ENCODE peak calls at places on chromosomes 3 and 15, in five cellular contexts. One of them, this sample, is unnamed.

GRCh38 chr15:62494144-62494543 is 329.1 kb upstream of the C2CD4B start:
- DNase-seq in left lung: no peak
- DNase-seq in ovary: no peak
- DNase-seq in AG04450: no peak
- DNase-seq in AG09309: no peak
- DNase-seq in this sample: no peak

GRCh38 chr15:57460208-57460816 is 84.0 kb downstream of the CGNL1 start:
- DNase-seq in AG04450: no peak
- DNase-seq in AG09309: no peak
- DNase-seq in ovary: no peak
- DNase-seq in left lung: no peak
- DNase-seq in this sample: no peak

GRCh38 chr3:26613999-26614398 is 8.6 kb upstream of the LRRC3B start:
- DNase-seq in left lung: no peak
- DNase-seq in AG09309: no peak
- DNase-seq in ovary: no peak
- DNase-seq in AG04450: no peak
- DNase-seq in this sample: no peak

GRCh38 chr15:57873564-57874209 is 167.2 kb downstream of the POLR2M start:
- DNase-seq in left lung: no peak
- DNase-seq in AG04450: no peak
- DNase-seq in ovary: no peak
- DNase-seq in AG09309: no peak
- DNase-seq in this sample: peak

GRCh38 chr3:58237940-58238681 is 519 bp downstream of the ABHD6 start:
- DNase-seq in AG09309: no peak
- DNase-seq in left lung: peak
- DNase-seq in AG04450: no peak
- DNase-seq in ovary: peak
- DNase-seq in this sample: no peak

GRCh38 chr3:55313701-55314100 is 173.4 kb downstream of the WNT5A start:
- DNase-seq in AG04450: no peak
- DNase-seq in ovary: no peak
- DNase-seq in left lung: no peak
- DNase-seq in AG09309: no peak
- DNase-seq in this sample: no peak

GRCh38 chr3:134427400-134428111 is 53.3 kb upstream of the AMOTL2 start:
- DNase-seq in AG04450: peak
- DNase-seq in ovary: no peak
- DNase-seq in AG09309: peak
- DNase-seq in left lung: no peak
- DNase-seq in this sample: peak

GRCh38 chr15:31212286-31212685 is 110.8 kb upstream of the TRPM1 start:
- DNase-seq in ovary: no peak
- DNase-seq in AG09309: no peak
- DNase-seq in left lung: no peak
- DNase-seq in AG04450: no peak
- DNase-seq in this sample: no peak

GRCh38 chr3:194690501-194691372 is 5.1 kb downstream of the FAM43A start:
- DNase-seq in left lung: no peak
- DNase-seq in AG09309: no peak
- DNase-seq in ovary: no peak
- DNase-seq in AG04450: no peak
- DNase-seq in this sample: no peak

GRCh38 chr3:52072471-52072870 is 16.1 kb upstream of the DUSP7 start:
- DNase-seq in AG09309: no peak
- DNase-seq in left lung: no peak
- DNase-seq in AG04450: no peak
- DNase-seq in ovary: no peak
- DNase-seq in this sample: no peak

GRCh38 chr15:95017950-95018349 is 786.6 kb downstream of the MCTP2 start:
- DNase-seq in AG09309: no peak
- DNase-seq in left lung: no peak
- DNase-seq in AG04450: no peak
- DNase-seq in ovary: peak
- DNase-seq in this sample: peak

GRCh38 chr15:31803388-31803884 is 226.9 kb upstream of the CHRNA7 start:
- DNase-seq in AG09309: no peak
- DNase-seq in AG04450: no peak
- DNase-seq in left lung: no peak
- DNase-seq in ovary: no peak
- DNase-seq in this sample: no peak

GRCh38 chr3:44893097-44893496 is 18.7 kb downstream of the TGM4 start:
- DNase-seq in left lung: no peak
- DNase-seq in ovary: no peak
- DNase-seq in AG09309: peak
- DNase-seq in AG04450: peak
- DNase-seq in this sample: no peak

GRCh38 chr3:196272826-196273225 is 14.7 kb downstream of the PCYT1A start:
- DNase-seq in left lung: no peak
- DNase-seq in AG04450: no peak
- DNase-seq in ovary: no peak
- DNase-seq in AG09309: no peak
- DNase-seq in this sample: no peak

GRCh38 chr3:50656417-50657195 is 18.1 kb upstream of the DOCK3 start:
- DNase-seq in left lung: no peak
- DNase-seq in AG09309: no peak
- DNase-seq in ovary: no peak
- DNase-seq in AG04450: no peak
- DNase-seq in this sample: no peak

GRCh38 chr15:43483306-43484128 is 9.4 kb downstream of the TP53BP1 start:
- DNase-seq in AG04450: no peak
- DNase-seq in left lung: no peak
- DNase-seq in AG09309: no peak
- DNase-seq in ovary: no peak
- DNase-seq in this sample: no peak

GRCh38 chr3:34312684-34313083 is 514.3 kb downstream of the PDCD6IP start:
- DNase-seq in AG09309: no peak
- DNase-seq in AG04450: no peak
- DNase-seq in ovary: no peak
- DNase-seq in left lung: no peak
- DNase-seq in this sample: no peak

GRCh38 chr3:189841474-189842205 is 210.5 kb downstream of the TP63 start:
- DNase-seq in ovary: no peak
- DNase-seq in AG04450: no peak
- DNase-seq in left lung: no peak
- DNase-seq in AG09309: peak
- DNase-seq in this sample: no peak

GRCh38 chr15:64740361-64741170 is 34.8 kb downstream of the RBPMS2 start:
- DNase-seq in ovary: peak
- DNase-seq in AG04450: no peak
- DNase-seq in AG09309: no peak
- DNase-seq in left lung: peak
- DNase-seq in this sample: peak

GRCh38 chr3:183120538-183121215 is 21.4 kb upstream of the MCCC1 start:
- DNase-seq in AG04450: no peak
- DNase-seq in ovary: no peak
- DNase-seq in left lung: no peak
- DNase-seq in AG09309: no peak
- DNase-seq in this sample: no peak

GRCh38 chr3:194936659-194937058 is 251.0 kb downstream of the FAM43A start:
- DNase-seq in AG09309: no peak
- DNase-seq in left lung: no peak
- DNase-seq in ovary: no peak
- DNase-seq in AG04450: no peak
- DNase-seq in this sample: no peak

GRCh38 chr3:72018339-72018984 is 233.5 kb upstream of the PROK2 start:
- DNase-seq in AG04450: no peak
- DNase-seq in AG09309: no peak
- DNase-seq in ovary: no peak
- DNase-seq in left lung: no peak
- DNase-seq in this sample: no peak

GRCh38 chr3:43194490-43195115 is 88.7 kb upstream of the POMGNT2 start:
- DNase-seq in ovary: no peak
- DNase-seq in AG09309: no peak
- DNase-seq in AG04450: no peak
- DNase-seq in left lung: no peak
- DNase-seq in this sample: no peak

GRCh38 chr3:182393830-182394367 is 399.4 kb upstream of the ATP11B start:
- DNase-seq in AG04450: no peak
- DNase-seq in ovary: no peak
- DNase-seq in AG09309: no peak
- DNase-seq in left lung: no peak
- DNase-seq in this sample: no peak

GRCh38 chr3:98817546-98817945 is 54.4 kb downstream of the ST3GAL6 start:
- DNase-seq in AG04450: peak
- DNase-seq in ovary: no peak
- DNase-seq in AG09309: no peak
- DNase-seq in left lung: no peak
- DNase-seq in this sample: no peak

GRCh38 chr3:137642305-137642704 is 121.8 kb upstream of the SOX14 start:
- DNase-seq in AG09309: no peak
- DNase-seq in left lung: no peak
- DNase-seq in AG04450: no peak
- DNase-seq in ovary: no peak
- DNase-seq in this sample: no peak

GRCh38 chr3:34016925-34017592 is 218.6 kb downstream of the PDCD6IP start:
- DNase-seq in AG04450: no peak
- DNase-seq in AG09309: no peak
- DNase-seq in left lung: no peak
- DNase-seq in ovary: no peak
- DNase-seq in this sample: no peak

GRCh38 chr3:141401584-141402475 is 33.5 kb downstream of the ZBTB38 start:
- DNase-seq in AG09309: no peak
- DNase-seq in ovary: peak
- DNase-seq in AG04450: no peak
- DNase-seq in left lung: peak
- DNase-seq in this sample: no peak

GRCh38 chr3:15295506-15295905 is 36.9 kb downstream of the SH3BP5 start:
- DNase-seq in AG04450: no peak
- DNase-seq in left lung: no peak
- DNase-seq in ovary: no peak
- DNase-seq in AG09309: no peak
- DNase-seq in this sample: peak

GRCh38 chr3:18789734-18790133 is 358.6 kb upstream of the KCNH8 start:
- DNase-seq in ovary: no peak
- DNase-seq in AG09309: no peak
- DNase-seq in left lung: no peak
- DNase-seq in AG04450: no peak
- DNase-seq in this sample: no peak

GRCh38 chr15:71713191-71713798 is 97.1 kb upstream of the NR2E3 start:
- DNase-seq in left lung: no peak
- DNase-seq in ovary: no peak
- DNase-seq in AG04450: no peak
- DNase-seq in AG09309: no peak
- DNase-seq in this sample: no peak

GRCh38 chr3:27209595-27210264 is 159.5 kb downstream of the NEK10 start:
- DNase-seq in AG04450: no peak
- DNase-seq in left lung: no peak
- DNase-seq in AG09309: no peak
- DNase-seq in ovary: no peak
- DNase-seq in this sample: no peak

GRCh38 chr15:39756806-39757522 is 25.7 kb downstream of the FSIP1 start:
- DNase-seq in AG04450: peak
- DNase-seq in ovary: no peak
- DNase-seq in left lung: no peak
- DNase-seq in AG09309: peak
- DNase-seq in this sample: peak

GRCh38 chr3:79516795-79517194 is 251.0 kb downstream of the ROBO1 start:
- DNase-seq in AG09309: no peak
- DNase-seq in AG04450: no peak
- DNase-seq in left lung: no peak
- DNase-seq in ovary: no peak
- DNase-seq in this sample: no peak

GRCh38 chr15:74621546-74621920 is 5.9 kb downstream of the CLK3 start:
- DNase-seq in AG09309: no peak
- DNase-seq in ovary: peak
- DNase-seq in left lung: no peak
- DNase-seq in AG04450: no peak
- DNase-seq in this sample: no peak

GRCh38 chr15:101558217-101558941 is 68.9 kb upstream of the PCSK6 start:
- DNase-seq in AG09309: no peak
- DNase-seq in AG04450: no peak
- DNase-seq in left lung: no peak
- DNase-seq in ovary: no peak
- DNase-seq in this sample: no peak

GRCh38 chr3:150074277-150074676 is 103.6 kb upstream of the PFN2 start:
- DNase-seq in left lung: no peak
- DNase-seq in ovary: no peak
- DNase-seq in AG04450: no peak
- DNase-seq in AG09309: no peak
- DNase-seq in this sample: no peak
- H3K4me3 ChIP-seq in left lung: no peak
- H3K4me3 ChIP-seq in ovary: no peak
- H3K4me3 ChIP-seq in AG04450: peak
- H3K4me3 ChIP-seq in AG09309: no peak
- H3K4me3 ChIP-seq in this sample: no peak

GRCh38 chr15:38509152-38509551 is 55.2 kb downstream of the FAM98B start:
- DNase-seq in ovary: no peak
- DNase-seq in AG04450: no peak
- DNase-seq in AG09309: no peak
- DNase-seq in left lung: no peak
- DNase-seq in this sample: no peak
- TF ChIP-seq CTCF in ovary: no peak
- TF ChIP-seq CTCF in AG04450: no peak
- TF ChIP-seq CTCF in AG09309: no peak
- TF ChIP-seq CTCF in left lung: no peak
- TF ChIP-seq CTCF in this sample: no peak

GRCh38 chr3:112489674-112490479 is 9.4 kb downstream of the BTLA start:
- DNase-seq in left lung: no peak
- DNase-seq in ovary: no peak
- DNase-seq in AG09309: no peak
- DNase-seq in AG04450: no peak
- DNase-seq in this sample: no peak
- H3K4me3 ChIP-seq in left lung: no peak
- H3K4me3 ChIP-seq in ovary: no peak
- H3K4me3 ChIP-seq in AG09309: no peak
- H3K4me3 ChIP-seq in AG04450: no peak
- H3K4me3 ChIP-seq in this sample: no peak

DNA sequence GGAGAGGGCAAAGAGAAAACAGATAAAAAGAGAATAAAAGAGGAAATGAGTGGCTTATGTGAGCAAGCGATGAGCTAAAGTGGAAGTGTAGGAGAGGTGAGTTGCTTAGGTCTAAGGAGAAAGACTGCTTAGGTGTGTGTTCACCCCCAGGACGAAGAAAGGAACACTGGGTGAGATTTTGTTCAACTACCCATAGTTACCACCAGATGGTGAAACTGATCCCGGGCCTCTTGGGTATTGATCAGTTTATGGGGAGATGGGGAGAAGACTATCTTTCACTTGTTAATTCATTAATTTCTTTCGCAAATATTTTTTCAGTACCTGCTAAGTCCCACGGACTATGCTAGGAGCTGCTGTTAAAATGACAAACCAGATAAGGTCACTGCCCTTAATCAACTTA is 33.9 kb downstream of the GAP43 start:
- DNase-seq in AG09309: no peak
- DNase-seq in ovary: no peak
- DNase-seq in AG04450: no peak
- DNase-seq in left lung: no peak
- DNase-seq in this sample: no peak
- TF ChIP-seq CTCF in AG09309: no peak
- TF ChIP-seq CTCF in ovary: no peak
- TF ChIP-seq CTCF in AG04450: no peak
- TF ChIP-seq CTCF in left lung: no peak
- TF ChIP-seq CTCF in this sample: no peak

This sample was measured in retinal pigment epithelial cell.